ENCODE peak calls at places on chromosomes 2 and 18, in five cellular contexts. G is H7; Z is SJSA1; J is fibroblast of mammary gland; Q is CD4-positive, alpha-beta memory T cell. V is an unnamed sample.

GRCh38 chr2:15633971-15634346 is 42.3 kb downstream of the DDX1 start:
- DNase-seq in G (no peak), Z (no peak), J (no peak), Q (no peak), V (no peak)

GRCh38 chr18:3869848-3870247 is 419.9 kb downstream of the TGIF1 start:
- DNase-seq in G (peak; percentile 38), Z (no peak), J (peak; percentile 83), Q (peak; percentile 1), V (peak; percentile 31)

GRCh38 chr2:72159611-72160010 is 11.9 kb upstream of the CYP26B1 start:
- DNase-seq in G (no peak), Z (no peak), J (no peak), Q (no peak), V (no peak)

GRCh38 chr2:5908030-5908429 is 215.8 kb downstream of the SOX11 start:
- DNase-seq in G (no peak), Z (no peak), J (no peak), Q (no peak), V (no peak)

GRCh38 chr18:26008096-26008495 is 82.3 kb downstream of the SS18 start:
- DNase-seq in G (no peak), Z (no peak), J (no peak), Q (no peak), V (no peak)

GRCh38 chr18:26458526-26459232 is 89.7 kb downstream of the KCTD1 start:
- DNase-seq in G (no peak), Z (no peak), J (peak; percentile 76), Q (no peak), V (no peak)

GRCh38 chr2:176418768-176419167 is 149.5 kb downstream of the MTX2 start:
- DNase-seq in G (no peak), Z (no peak), J (no peak), Q (no peak), V (no peak)

GRCh38 chr2:148201075-148202004 is 180.4 kb downstream of the MBD5 start:
- DNase-seq in G (peak; percentile 43), Z (peak; percentile 22), J (peak; percentile 50), Q (peak; percentile 17), V (peak; percentile 45)

GRCh38 chr2:191247381-191248057 is 2.3 kb downstream of the MYO1B start:
- DNase-seq in G (no peak), Z (peak; percentile 76), J (peak; percentile 96), Q (no peak), V (no peak)

GRCh38 chr2:206255003-206255402 is 19.5 kb upstream of the ZDBF2 start:
- DNase-seq in G (peak; percentile 54), Z (no peak), J (no peak), Q (no peak), V (no peak)

GRCh38 chr18:60493066-60493465 is 120.5 kb upstream of the MC4R start:
- DNase-seq in G (peak; percentile 38), Z (no peak), J (no peak), Q (no peak), V (no peak)

GRCh38 chr2:99481941-99482340 is 7.9 kb downstream of the REV1 start:
- DNase-seq in G (peak; percentile 28), Z (no peak), J (peak; percentile 37), Q (no peak), V (no peak)

GRCh38 chr2:152537252-152537651 is 180.0 kb downstream of the PRPF40A start:
- DNase-seq in G (no peak), Z (no peak), J (no peak), Q (no peak), V (no peak)

GRCh38 chr2:11112870-11113428 is 42.3 kb upstream of the SLC66A3 start:
- DNase-seq in G (no peak), Z (no peak), J (no peak), Q (no peak), V (no peak)

GRCh38 chr2:175431054-175431780 is 249.7 kb upstream of the ATP5MC3 start:
- DNase-seq in G (no peak), Z (no peak), J (no peak), Q (no peak), V (no peak)

GRCh38 chr2:8281950-8282857 is 399.7 kb upstream of the ID2 start:
- DNase-seq in G (no peak), Z (no peak), J (no peak), Q (peak; percentile 28), V (no peak)

GRCh38 chr2:45728458-45728942 is 77.0 kb downstream of the PRKCE start:
- DNase-seq in G (no peak), Z (no peak), J (no peak), Q (no peak), V (no peak)

GRCh38 chr2:157176602-157177001 is 80.9 kb upstream of the GALNT5 start:
- DNase-seq in G (no peak), Z (no peak), J (no peak), Q (no peak), V (no peak)

GRCh38 chr2:64943387-64944150 is 45.6 kb upstream of the SLC1A4 start:
- DNase-seq in G (no peak), Z (peak; percentile 63), J (peak; percentile 60), Q (no peak), V (no peak)

GRCh38 chr2:218981390-218982311 is 3.3 kb downstream of the FEV start:
- DNase-seq in G (peak; percentile 78), Z (no peak), J (no peak), Q (peak; percentile 43), V (no peak)
- H3K4me3 ChIP-seq in G (no peak overlapping the region), Z (no peak overlapping the region), J (no peak overlapping the region), Q (peak overlapping the region; percentile 47), V (no peak overlapping the region)

GRCh38 chr2:66581461-66582363 is 146.8 kb downstream of the MEIS1 start:
- DNase-seq in G (peak; percentile 82), Z (no peak), J (no peak), Q (no peak), V (no peak)
- H3K4me3 ChIP-seq in G (peak overlapping the region; percentile 30), Z (no peak overlapping the region), J (peak overlapping the region; percentile 47), Q (no peak overlapping the region), V (no peak overlapping the region)

GRCh38 chr2:238551091-238551490 is 124.4 kb downstream of the ASB1 start:
- DNase-seq in G (no peak), Z (no peak), J (peak; percentile 18), Q (no peak), V (no peak)
- H3K4me3 ChIP-seq in G (no peak overlapping the region), Z (no peak overlapping the region), J (no peak overlapping the region), Q (no peak overlapping the region), V (no peak overlapping the region)

GRCh38 chr18:76450452-76450851 is 44.6 kb downstream of the ZNF516 start:
- DNase-seq in G (no peak), Z (no peak), J (peak; percentile 60), Q (no peak), V (no peak)
- H3K4me3 ChIP-seq in G (peak overlapping the region; percentile 32), Z (peak overlapping the region; percentile 39), J (peak overlapping the region; percentile 56), Q (no peak overlapping the region), V (no peak overlapping the region)

DNA sequence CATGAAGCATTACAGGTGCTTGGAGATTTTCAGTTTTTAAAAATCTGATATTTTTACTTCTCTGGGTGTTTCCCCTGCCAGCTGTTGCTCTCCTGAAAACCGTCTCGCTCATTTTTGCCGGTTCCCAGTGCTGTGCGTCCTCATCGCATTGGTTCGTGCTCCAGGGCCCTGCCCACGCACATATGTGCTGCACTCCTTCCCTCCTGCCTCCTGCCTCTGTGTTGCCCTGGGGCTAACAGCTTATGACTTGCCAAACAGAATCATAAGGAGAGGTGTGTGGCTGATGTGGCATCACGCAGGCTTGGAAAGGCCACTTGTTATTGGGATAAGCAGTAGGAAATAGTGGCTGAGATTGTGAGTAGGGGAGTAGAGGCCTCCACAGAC is 53.4 kb downstream of the SLC4A1AP start:
- DNase-seq in G (no peak), Z (no peak), J (peak; percentile 72), Q (no peak), V (no peak)
- H3K4me3 ChIP-seq in G (peak overlapping the region; percentile 43), Z (no peak overlapping the region), J (no peak overlapping the region), Q (no peak overlapping the region), V (no peak overlapping the region)